ENCODE peak calls at places on chromosomes 7 and 10, in seven cellular contexts. B is endothelial cell of umbilical vein, Y is PC-3, L is endodermal cell, R is neural progenitor cell, X is fibroblast of lung, E is neuronal stem cell. J is an unnamed sample.

GRCh38 chr10:18136056-18136916 is 3.9 kb upstream of the CACNB2 start:
- DNase-seq in X (no peak), E (no peak), B (no peak), Y (no peak), R (peak), L (no peak), J (no peak)

GRCh38 chr10:5663692-5664427 is 2.5 kb downstream of the ASB13 start:
- DNase-seq in B (no peak), R (peak), L (peak), X (no peak), Y (no peak), E (no peak), J (no peak)

GRCh38 chr7:105614341-105614840 is 33.1 kb upstream of the EFCAB10 start:
- DNase-seq in L (peak), Y (no peak), E (no peak), R (no peak), B (no peak), X (no peak), J (no peak)

GRCh38 chr7:105307163-105307672 is 81.5 kb downstream of the SRPK2 start:
- DNase-seq in X (no peak), Y (no peak), E (no peak), R (no peak), B (no peak), L (no peak), J (no peak)

GRCh38 chr7:27409776-27410175 is 167.2 kb downstream of the EVX1 start:
- DNase-seq in R (no peak), L (no peak), X (peak), E (no peak), B (no peak), Y (peak), J (no peak)

GRCh38 chr7:128091106-128091505 is 59.9 kb upstream of the LRRC4 start:
- DNase-seq in X (peak), B (no peak), E (no peak), L (no peak), R (no peak), Y (no peak), J (no peak)

GRCh38 chr7:17580141-17580540 is 281.7 kb downstream of the AHR start:
- DNase-seq in E (no peak), X (peak), Y (peak), B (no peak), R (no peak), L (no peak), J (no peak)

GRCh38 chr7:113730309-113730955 is 188.4 kb downstream of the PPP1R3A start:
- DNase-seq in E (no peak), B (peak), X (peak), R (no peak), L (no peak), Y (peak), J (no peak)

GRCh38 chr7:123769371-123769770 is 20.6 kb upstream of the WASL start:
- DNase-seq in R (no peak), L (no peak), X (peak), E (no peak), Y (peak), B (peak), J (no peak)

GRCh38 chr10:46247808-46248569 is 38.8 kb upstream of the ANTXRL start:
- DNase-seq in B (no peak), E (no peak), L (no peak), X (no peak), R (no peak), Y (no peak), J (peak)

GRCh38 chr10:34079702-34080484 is 735.2 kb downstream of the PARD3 start:
- DNase-seq in Y (no peak), R (no peak), E (no peak), X (no peak), L (no peak), B (no peak), J (no peak)

GRCh38 chr10:3825862-3826351 is 40.9 kb upstream of the KLF6 start:
- DNase-seq in L (no peak), X (no peak), R (no peak), E (no peak), B (no peak), Y (no peak), J (peak)

GRCh38 chr10:119189811-119190282 is 11.2 kb upstream of the PRDX3 start:
- DNase-seq in R (no peak), L (no peak), E (no peak), Y (no peak), X (peak), B (peak), J (no peak)

GRCh38 chr10:85922363-85923129 is 444.0 kb downstream of the GRID1 start:
- DNase-seq in X (no peak), R (no peak), Y (no peak), B (no peak), E (no peak), L (no peak), J (no peak)

GRCh38 chr10:131732631-131733127 is 168.1 kb upstream of the PPP2R2D start:
- DNase-seq in Y (peak), E (no peak), R (no peak), L (peak), B (no peak), X (no peak), J (no peak)

GRCh38 chr7:22841954-22842353 is 19.3 kb upstream of the TOMM7 start:
- DNase-seq in B (no peak), Y (no peak), L (peak), X (peak), E (no peak), R (peak), J (no peak)

GRCh38 chr10:9869185-9869584 is 1148.5 kb upstream of the CELF2 start:
- DNase-seq in R (no peak), L (no peak), B (no peak), E (no peak), Y (no peak), X (no peak), J (no peak)

GRCh38 chr10:100347568-100348195 is 649 bp downstream of the SCD start:
- DNase-seq in R (peak), X (peak), B (no peak), E (no peak), Y (no peak), L (no peak), J (no peak)

GRCh38 chr7:134732739-134733138 is 46.7 kb upstream of the CALD1 start:
- DNase-seq in X (no peak), E (no peak), Y (no peak), B (no peak), L (peak), R (no peak), J (no peak)

GRCh38 chr10:96840841-96841518 is 8.9 kb downstream of the LCOR start:
- DNase-seq in E (no peak), X (peak), B (peak), Y (peak), R (no peak), L (no peak), J (no peak)

GRCh38 chr10:69014171-69014570 is 25.6 kb downstream of the KIFBP start:
- DNase-seq in R (no peak), X (no peak), B (peak), L (no peak), E (no peak), Y (no peak), J (no peak)

GRCh38 chr7:142856565-142857245 is 1.8 kb downstream of the EPHB6 start:
- DNase-seq in X (no peak), Y (no peak), B (no peak), E (no peak), R (no peak), L (no peak), J (peak)

GRCh38 chr7:31782411-31782991 is 95.5 kb downstream of the PPP1R17 start:
- DNase-seq in R (peak), X (peak), B (peak), L (peak), Y (peak), E (peak), J (no peak)

GRCh38 chr10:69499726-69500689 is 48.7 kb downstream of the TSPAN15 start:
- DNase-seq in X (no peak), B (no peak), Y (no peak), L (peak), R (no peak), E (no peak), J (no peak)

GRCh38 chr10:51815723-51816122 is 116.3 kb upstream of the CSTF2T start:
- DNase-seq in E (no peak), Y (no peak), B (no peak), L (no peak), R (peak), X (no peak), J (no peak)

GRCh38 chr7:73515184-73515583 is 6.9 kb downstream of the BAZ1B start:
- DNase-seq in B (no peak), L (no peak), X (no peak), E (no peak), R (no peak), Y (no peak), J (no peak)

GRCh38 chr10:68628576-68629127 is 68.5 kb downstream of the TET1 start:
- DNase-seq in R (no peak), B (no peak), E (no peak), X (peak), Y (peak), L (no peak), J (no peak)

GRCh38 chr7:57363321-57363720 is 86.7 kb upstream of the ZNF716 start:
- DNase-seq in E (no peak), Y (no peak), X (no peak), L (no peak), R (no peak), B (no peak), J (no peak)

GRCh38 chr7:81333536-81333935 is 414.7 kb upstream of the SEMA3C start:
- DNase-seq in R (no peak), Y (no peak), X (no peak), E (no peak), L (no peak), B (peak), J (no peak)

GRCh38 chr10:60978287-60979115 is 34.5 kb upstream of the RHOBTB1 start:
- DNase-seq in E (no peak), B (peak), L (no peak), R (no peak), Y (peak), X (no peak), J (no peak)

GRCh38 chr7:148575640-148576411 is 14.7 kb upstream of the C7orf33 start:
- DNase-seq in L (peak), B (peak), E (peak), Y (peak), R (peak), X (peak), J (peak)

GRCh38 chr10:24444337-24444736 is 235.4 kb downstream of the KIAA1217 start:
- DNase-seq in L (no peak), E (no peak), Y (peak), B (no peak), R (no peak), X (peak), J (no peak)

GRCh38 chr7:28069788-28070187 is 110.8 kb downstream of the JAZF1 start:
- DNase-seq in R (no peak), Y (no peak), B (no peak), E (no peak), L (no peak), X (peak), J (no peak)

GRCh38 chr10:58414270-58415041 is 29.2 kb downstream of the TFAM start:
- DNase-seq in L (peak), E (no peak), B (no peak), Y (peak), R (peak), X (peak), J (no peak)

DNA sequence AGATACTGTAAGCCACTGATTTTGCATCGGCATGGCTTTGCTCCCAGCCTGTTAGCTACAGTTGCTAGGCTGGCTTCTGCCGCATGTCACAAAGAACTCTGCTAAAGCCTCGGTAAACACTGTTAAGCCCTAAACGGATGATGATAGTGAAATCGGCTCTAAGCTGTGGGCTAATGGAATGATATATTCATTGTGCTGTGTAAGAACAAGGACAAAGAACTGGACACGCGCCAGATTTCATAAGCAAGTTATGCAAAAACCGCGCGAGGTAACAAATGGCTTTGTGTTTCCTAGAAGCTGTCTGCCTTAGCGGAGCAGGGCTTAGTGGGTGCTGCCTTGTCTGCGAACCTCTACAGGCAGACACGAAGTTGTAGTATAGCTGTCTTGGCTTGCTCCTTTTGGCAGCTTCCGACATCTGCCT is 331.3 kb upstream of the COBL start:
- DNase-seq in E (no peak), L (peak), R (peak), X (no peak), B (no peak), Y (no peak), J (no peak)
- H3K4me3 ChIP-seq in E (no peak), L (no peak), R (no peak), X (no peak), B (no peak), Y (no peak), J (no peak)

DNA sequence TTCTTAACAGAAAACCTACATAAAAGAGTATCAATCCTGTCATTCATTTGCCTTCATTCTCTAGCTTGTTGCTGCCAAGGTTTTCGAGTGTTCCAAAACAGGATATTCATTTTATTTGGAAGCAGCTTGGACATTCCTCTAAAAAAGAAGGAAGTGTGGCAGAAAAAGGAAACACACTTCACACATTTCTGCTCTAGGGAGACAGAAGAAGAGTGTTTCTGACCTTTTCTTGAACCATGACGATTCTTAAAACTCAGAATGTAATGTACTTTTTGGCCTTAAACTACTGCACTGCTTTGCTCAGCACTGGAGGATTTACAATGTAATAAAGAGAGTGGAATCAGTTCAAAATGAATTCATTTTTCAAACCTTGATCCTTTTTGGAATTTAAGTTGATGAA is 81.3 kb downstream of the SEMA3A start:
- DNase-seq in Y (no peak), R (no peak), B (peak), X (no peak), E (no peak), L (no peak), J (no peak)
- H3K27ac ChIP-seq in Y (no peak), R (peak), B (peak), X (no peak), E (no peak), L (no peak), J (no peak)

GRCh38 chr10:114525368-114525949 is 121.2 kb upstream of the AFAP1L2 start:
- DNase-seq in R (peak), X (no peak), E (no peak), Y (no peak), B (peak), L (no peak), J (no peak)
- H3K9ac ChIP-seq in R (no peak), X (no peak), E (no peak), Y (peak), B (peak), L (peak), J (no peak)

GRCh38 chr7:79823246-79823951 is 311.2 kb upstream of the GNAI1 start:
- DNase-seq in Y (no peak), X (peak), R (no peak), L (no peak), B (no peak), E (no peak), J (no peak)

GRCh38 chr7:79822620-79823240 is 311.9 kb upstream of the GNAI1 start:
- DNase-seq in X (no peak), L (no peak), Y (no peak), R (no peak), E (no peak), B (no peak), J (no peak)

DNA sequence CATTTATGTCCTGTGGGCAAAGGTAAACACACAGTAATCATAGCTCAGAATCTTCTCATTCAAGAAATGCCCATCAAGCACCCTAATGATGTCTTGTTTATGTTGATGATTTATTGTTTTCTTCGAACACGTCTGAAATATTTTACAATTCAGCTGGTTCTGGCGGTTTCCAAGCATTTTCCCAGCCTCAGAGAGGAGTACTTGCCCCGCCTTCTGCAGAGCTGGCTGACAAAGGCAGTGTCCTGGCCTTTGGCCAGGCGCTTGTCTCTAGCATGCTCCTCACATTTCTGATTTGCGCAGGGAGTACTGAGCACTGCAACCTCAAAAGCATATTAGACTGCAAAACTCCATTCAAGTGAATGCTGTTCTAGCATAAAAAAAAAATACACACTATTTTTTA is 314.2 kb upstream of the GNAI1 start:
- DNase-seq in L (no peak), Y (peak), B (peak), R (peak), X (peak), E (peak), J (peak)
- H3K4me3 ChIP-seq in L (no peak), Y (peak), B (no peak), R (no peak), X (peak), E (peak), J (no peak)

GRCh38 chr10:43707755-43708154 is 59.1 kb upstream of the ZNF32 start:
- DNase-seq in L (peak), B (peak), X (no peak), E (no peak), R (peak), Y (no peak), J (no peak)
- H3K27ac ChIP-seq in L (no peak), B (peak), X (no peak), E (no peak), R (no peak), Y (no peak), J (no peak)